ENCODE peak calls at places on chromosomes 6 and 20, in nine cellular contexts. M, S, I, J, O, V, X, T and G are unnamed samples.

GRCh38 chr6:167855825-167856425 is 29.2 kb downstream of the AFDN start:
- DNase-seq in M (peak; percentile 93), S (peak; percentile 88), I (peak; percentile 81), J (peak; percentile 87), O (no peak), V (peak; percentile 97), X (no peak), T (no peak), G (peak; percentile 78)

GRCh38 chr20:59994697-59995122 is 36.5 kb downstream of the CDH26 start:
- DNase-seq in M (peak; percentile 2), S (peak; percentile 1), I (no peak), J (no peak), O (peak; percentile 35), V (peak; percentile 20), X (no peak), T (peak; percentile 73), G (no peak)

GRCh38 chr6:156833755-156834154 is 56.6 kb downstream of the ARID1B start:
- DNase-seq in M (no peak), S (no peak), I (no peak), J (no peak), O (no peak), V (no peak), X (no peak), T (no peak), G (no peak)

GRCh38 chr20:11677445-11678235 is 240.1 kb upstream of the BTBD3 start:
- DNase-seq in M (no peak), S (no peak), I (no peak), J (no peak), O (no peak), V (no peak), X (no peak), T (no peak), G (no peak)

GRCh38 chr20:63360850-63361497 is at the start of gene CHRNA4:
- DNase-seq in M (no peak), S (no peak), I (no peak), J (no peak), O (no peak), V (no peak), X (no peak), T (no peak), G (no peak)

GRCh38 chr20:8535403-8536003 is 403.4 kb downstream of the PLCB1 start:
- DNase-seq in M (peak; percentile 24), S (peak; percentile 26), I (no peak), J (no peak), O (no peak), V (no peak), X (no peak), T (no peak), G (no peak)

GRCh38 chr6:105043979-105044378 is 87.1 kb downstream of the LIN28B start:
- DNase-seq in M (no peak), S (no peak), I (no peak), J (no peak), O (no peak), V (no peak), X (no peak), T (no peak), G (no peak)

GRCh38 chr6:163415176-163415619 is 680 bp downstream of the QKI start:
- DNase-seq in M (no peak), S (no peak), I (no peak), J (no peak), O (no peak), V (no peak), X (peak; percentile 54), T (peak; percentile 53), G (no peak)

GRCh38 chr6:45442716-45443115 is 65.0 kb upstream of the SUPT3H start:
- DNase-seq in M (no peak), S (no peak), I (no peak), J (no peak), O (no peak), V (no peak), X (no peak), T (no peak), G (no peak)

GRCh38 chr6:124446966-124447365 is 515.3 kb upstream of the RNF217 start:
- DNase-seq in M (no peak), S (no peak), I (no peak), J (no peak), O (no peak), V (no peak), X (no peak), T (no peak), G (no peak)

GRCh38 chr6:4399656-4400055 is 264.3 kb upstream of the ECI2 start:
- DNase-seq in M (no peak), S (no peak), I (no peak), J (no peak), O (no peak), V (no peak), X (no peak), T (no peak), G (no peak)

GRCh38 chr6:156791261-156791850 is 14.2 kb downstream of the ARID1B start:
- DNase-seq in M (peak; percentile 74), S (peak; percentile 87), I (no peak), J (no peak), O (no peak), V (peak; percentile 52), X (no peak), T (no peak), G (no peak)

GRCh38 chr20:24732076-24732475 is 217.0 kb upstream of the CST7 start:
- DNase-seq in M (no peak), S (no peak), I (no peak), J (no peak), O (no peak), V (no peak), X (no peak), T (no peak), G (no peak)

GRCh38 chr6:44898296-44898930 is 429.7 kb upstream of the RUNX2 start:
- DNase-seq in M (peak; percentile 69), S (peak; percentile 89), I (peak; percentile 42), J (peak; percentile 41), O (no peak), V (peak; percentile 64), X (no peak), T (no peak), G (peak; percentile 52)

GRCh38 chr20:60960500-60960899 is 291.6 kb upstream of the CDH4 start:
- DNase-seq in M (no peak), S (no peak), I (no peak), J (no peak), O (no peak), V (no peak), X (no peak), T (no peak), G (no peak)

GRCh38 chr6:17851720-17852161 is 135.7 kb downstream of the KIF13A start:
- DNase-seq in M (peak; percentile 79), S (peak; percentile 63), I (no peak), J (no peak), O (no peak), V (peak; percentile 72), X (no peak), T (no peak), G (no peak)

GRCh38 chr6:149335924-149336323 is 18.4 kb downstream of the TAB2 start:
- DNase-seq in M (peak; percentile 76), S (peak; percentile 50), I (peak; percentile 34), J (peak; percentile 68), O (no peak), V (peak; percentile 69), X (no peak), T (no peak), G (no peak)

GRCh38 chr6:98641929-98642328 is 192.4 kb upstream of the POU3F2 start:
- DNase-seq in M (no peak), S (no peak), I (no peak), J (no peak), O (no peak), V (no peak), X (no peak), T (no peak), G (peak; percentile 12)

GRCh38 chr6:37569317-37569716 is 69.6 kb upstream of the CCDC167 start:
- DNase-seq in M (no peak), S (no peak), I (no peak), J (no peak), O (no peak), V (no peak), X (no peak), T (no peak), G (no peak)

GRCh38 chr6:37569999-37570776 is 70.5 kb upstream of the CCDC167 start:
- DNase-seq in M (no peak), S (no peak), I (no peak), J (no peak), O (no peak), V (no peak), X (no peak), T (no peak), G (no peak)

GRCh38 chr6:37566209-37566859 is 66.6 kb upstream of the CCDC167 start:
- DNase-seq in M (peak; percentile 30), S (peak; percentile 40), I (no peak), J (no peak), O (peak; percentile 47), V (no peak), X (peak; percentile 69), T (peak; percentile 58), G (no peak)

GRCh38 chr6:37561361-37561760 is 61.7 kb upstream of the CCDC167 start:
- DNase-seq in M (no peak), S (no peak), I (no peak), J (no peak), O (no peak), V (no peak), X (no peak), T (no peak), G (no peak)

GRCh38 chr6:37565267-37566208 is 65.8 kb upstream of the CCDC167 start:
- DNase-seq in M (no peak), S (peak; percentile 8), I (no peak), J (no peak), O (no peak), V (no peak), X (no peak), T (no peak), G (no peak)
- TF ChIP-seq CTCF in M (no peak), S (no peak), I (peak; percentile 11), J (peak; percentile 9), O (no peak), V (no peak), X (no peak), T (no peak), G (peak; percentile 39)

GRCh38 chr6:50714487-50715379 is 1.4 kb downstream of the TFAP2D start:
- DNase-seq in M (no peak), S (no peak), I (no peak), J (no peak), O (no peak), V (no peak), X (no peak), T (no peak), G (no peak)
- H3K4me3 ChIP-seq in M (no peak overlapping the region), S (no peak overlapping the region), I (no peak overlapping the region), J (no peak overlapping the region), O (no peak overlapping the region), V (no peak overlapping the region), X (no peak overlapping the region), T (no peak overlapping the region), G (no peak overlapping the region)

GRCh38 chr6:13099771-13100170 is 228.6 kb downstream of the TBC1D7 start:
- DNase-seq in M (no peak), S (no peak), I (no peak), J (no peak), O (no peak), V (no peak), X (no peak), T (no peak), G (no peak)
- TF ChIP-seq CTCF in M (no peak), S (peak; percentile 12), I (no peak), J (peak; percentile 3), O (peak; percentile 19), V (no peak), X (no peak), T (no peak), G (no peak)

DNA sequence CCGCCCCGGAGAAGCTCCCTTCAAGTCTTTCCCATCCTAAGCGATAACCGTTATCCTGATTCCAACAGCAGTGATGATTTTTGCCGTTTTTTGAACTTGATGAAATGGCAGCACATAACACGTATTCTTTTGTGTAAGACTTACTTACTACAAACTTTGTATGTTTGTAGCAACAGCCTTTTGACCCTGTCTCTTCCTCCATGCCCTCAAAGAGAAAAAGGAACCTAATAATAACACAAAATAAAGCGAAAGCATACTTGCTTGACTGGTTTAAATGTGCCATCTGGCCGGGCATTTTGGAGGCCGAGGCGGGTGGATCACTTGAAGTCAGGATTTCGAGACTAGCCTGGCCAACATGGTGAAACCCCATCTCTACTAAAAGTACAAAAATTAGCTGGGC is 26.4 kb upstream of the SLC9A8 start:
- DNase-seq in M (no peak), S (no peak), I (no peak), J (no peak), O (no peak), V (no peak), X (no peak), T (no peak), G (no peak)
- H3K4me3 ChIP-seq in M (no peak overlapping the region), S (no peak overlapping the region), I (no peak overlapping the region), J (no peak overlapping the region), O (no peak overlapping the region), V (no peak overlapping the region), X (no peak overlapping the region), T (no peak overlapping the region), G (no peak overlapping the region)